ENCODE peak calls at places on chromosomes 16 and 17, in five cellular contexts. One of them, this sample, is unnamed.

GRCh38 chr16:49631521-49632041 is 224.3 kb downstream of the ZNF423 start:
- ATAC-seq in left cardiac atrium: peak; percentile 60
- ATAC-seq in omental fat pad: peak; percentile 47
- ATAC-seq in heart left ventricle: no peak
- ATAC-seq in naive thymus-derived CD8-positive, alpha-beta T cell: no peak
- ATAC-seq in this sample: no peak

GRCh38 chr17:14398766-14399165 is 97.9 kb downstream of the HS3ST3B1 start:
- ATAC-seq in naive thymus-derived CD8-positive, alpha-beta T cell: no peak
- ATAC-seq in left cardiac atrium: no peak
- ATAC-seq in omental fat pad: no peak
- ATAC-seq in heart left ventricle: no peak
- ATAC-seq in this sample: no peak

GRCh38 chr16:89358030-89359005 is 132.0 kb downstream of the ANKRD11 start:
- ATAC-seq in naive thymus-derived CD8-positive, alpha-beta T cell: peak; percentile 45
- ATAC-seq in left cardiac atrium: no peak
- ATAC-seq in heart left ventricle: no peak
- ATAC-seq in omental fat pad: no peak
- ATAC-seq in this sample: no peak

GRCh38 chr17:4945944-4946280 is 2.4 kb downstream of the PFN1 start:
- ATAC-seq in naive thymus-derived CD8-positive, alpha-beta T cell: no peak
- ATAC-seq in omental fat pad: no peak
- ATAC-seq in left cardiac atrium: no peak
- ATAC-seq in heart left ventricle: no peak
- ATAC-seq in this sample: no peak

GRCh38 chr16:15966420-15967222 is 17.2 kb downstream of the ABCC1 start:
- ATAC-seq in omental fat pad: peak; percentile 72
- ATAC-seq in naive thymus-derived CD8-positive, alpha-beta T cell: no peak
- ATAC-seq in left cardiac atrium: no peak
- ATAC-seq in heart left ventricle: no peak
- ATAC-seq in this sample: peak; percentile 65

GRCh38 chr17:47012457-47012856 is 33.4 kb upstream of the RPRML start:
- ATAC-seq in heart left ventricle: no peak
- ATAC-seq in left cardiac atrium: no peak
- ATAC-seq in omental fat pad: no peak
- ATAC-seq in naive thymus-derived CD8-positive, alpha-beta T cell: no peak
- ATAC-seq in this sample: no peak

GRCh38 chr16:11354733-11355574 is 9.7 kb downstream of the RMI2 start:
- ATAC-seq in left cardiac atrium: no peak
- ATAC-seq in naive thymus-derived CD8-positive, alpha-beta T cell: peak; percentile 91
- ATAC-seq in heart left ventricle: no peak
- ATAC-seq in omental fat pad: no peak
- ATAC-seq in this sample: no peak

GRCh38 chr17:4898927-4899326 is 409 bp upstream of the C17orf107 start:
- ATAC-seq in omental fat pad: peak; percentile 2
- ATAC-seq in naive thymus-derived CD8-positive, alpha-beta T cell: peak; percentile 14
- ATAC-seq in heart left ventricle: no peak
- ATAC-seq in left cardiac atrium: peak; percentile 0
- ATAC-seq in this sample: no peak

GRCh38 chr16:56841233-56841632 is 23.8 kb upstream of the SLC12A3 start:
- ATAC-seq in heart left ventricle: no peak
- ATAC-seq in left cardiac atrium: no peak
- ATAC-seq in naive thymus-derived CD8-positive, alpha-beta T cell: no peak
- ATAC-seq in omental fat pad: no peak
- ATAC-seq in this sample: no peak

GRCh38 chr17:58572846-58573245 is 58.4 kb upstream of the MTMR4 start:
- ATAC-seq in naive thymus-derived CD8-positive, alpha-beta T cell: no peak
- ATAC-seq in heart left ventricle: no peak
- ATAC-seq in omental fat pad: no peak
- ATAC-seq in left cardiac atrium: no peak
- ATAC-seq in this sample: no peak

GRCh38 chr17:57557793-57558681 is 187.1 kb downstream of the CCDC182 start:
- ATAC-seq in naive thymus-derived CD8-positive, alpha-beta T cell: no peak
- ATAC-seq in omental fat pad: peak; percentile 51
- ATAC-seq in heart left ventricle: no peak
- ATAC-seq in left cardiac atrium: no peak
- ATAC-seq in this sample: peak; percentile 36

GRCh38 chr17:78329263-78330059 is 30.4 kb downstream of the SOCS3 start:
- ATAC-seq in omental fat pad: no peak
- ATAC-seq in left cardiac atrium: peak; percentile 43
- ATAC-seq in heart left ventricle: no peak
- ATAC-seq in naive thymus-derived CD8-positive, alpha-beta T cell: no peak
- ATAC-seq in this sample: peak; percentile 4

GRCh38 chr17:70310251-70310672 is 140.9 kb downstream of the KCNJ2 start:
- ATAC-seq in naive thymus-derived CD8-positive, alpha-beta T cell: no peak
- ATAC-seq in omental fat pad: no peak
- ATAC-seq in heart left ventricle: peak; percentile 85
- ATAC-seq in left cardiac atrium: peak; percentile 92
- ATAC-seq in this sample: no peak

GRCh38 chr16:57045694-57046381 is 46.5 kb upstream of the CPNE2 start:
- ATAC-seq in naive thymus-derived CD8-positive, alpha-beta T cell: peak; percentile 9
- ATAC-seq in omental fat pad: peak; percentile 62
- ATAC-seq in left cardiac atrium: peak; percentile 81
- ATAC-seq in heart left ventricle: peak; percentile 81
- ATAC-seq in this sample: peak; percentile 80

GRCh38 chr17:72205357-72205756 is 84.5 kb downstream of the SOX9 start:
- ATAC-seq in heart left ventricle: no peak
- ATAC-seq in omental fat pad: no peak
- ATAC-seq in left cardiac atrium: peak; percentile 73
- ATAC-seq in naive thymus-derived CD8-positive, alpha-beta T cell: no peak
- ATAC-seq in this sample: no peak

GRCh38 chr16:28623172-28623711 is 13.4 kb upstream of the SULT1A1 start:
- ATAC-seq in omental fat pad: peak; percentile 62
- ATAC-seq in naive thymus-derived CD8-positive, alpha-beta T cell: peak; percentile 98
- ATAC-seq in heart left ventricle: peak; percentile 82
- ATAC-seq in left cardiac atrium: peak; percentile 94
- ATAC-seq in this sample: peak; percentile 76

GRCh38 chr16:4676826-4677225 is 16.5 kb upstream of the NUDT16L1 start:
- ATAC-seq in left cardiac atrium: peak; percentile 52
- ATAC-seq in naive thymus-derived CD8-positive, alpha-beta T cell: peak; percentile 16
- ATAC-seq in heart left ventricle: peak; percentile 64
- ATAC-seq in omental fat pad: no peak
- ATAC-seq in this sample: no peak

GRCh38 chr16:9135797-9136196 is 44.4 kb downstream of the HAPSTR1 start:
- ATAC-seq in heart left ventricle: no peak
- ATAC-seq in left cardiac atrium: no peak
- ATAC-seq in omental fat pad: no peak
- ATAC-seq in naive thymus-derived CD8-positive, alpha-beta T cell: no peak
- ATAC-seq in this sample: no peak

GRCh38 chr17:77914440-77915254 is 43.9 kb upstream of the TNRC6C start:
- ATAC-seq in heart left ventricle: peak; percentile 55
- ATAC-seq in naive thymus-derived CD8-positive, alpha-beta T cell: no peak
- ATAC-seq in left cardiac atrium: peak; percentile 50
- ATAC-seq in omental fat pad: peak; percentile 41
- ATAC-seq in this sample: no peak

GRCh38 chr16:12147681-12148479 is 171.3 kb downstream of the SNX29 start:
- ATAC-seq in left cardiac atrium: peak; percentile 88
- ATAC-seq in heart left ventricle: peak; percentile 89
- ATAC-seq in omental fat pad: no peak
- ATAC-seq in naive thymus-derived CD8-positive, alpha-beta T cell: peak; percentile 80
- ATAC-seq in this sample: no peak

GRCh38 chr17:2076461-2076984 is 21.6 kb downstream of the HIC1 start:
- ATAC-seq in heart left ventricle: no peak
- ATAC-seq in left cardiac atrium: no peak
- ATAC-seq in naive thymus-derived CD8-positive, alpha-beta T cell: no peak
- ATAC-seq in omental fat pad: no peak
- ATAC-seq in this sample: no peak